ENCODE peak calls at places on chromosomes 5 and 9, in four cellular contexts. F is CD4-positive, alpha-beta T cell; I is upper lobe of right lung; K is Caco-2. L is an unnamed sample.

GRCh38 chr5:122436615-122437014 is 124.6 kb downstream of the SNCAIP start:
- DNase-seq in F (no peak), I (no peak), K (no peak), L (no peak)

GRCh38 chr9:107929439-107929838 is 439.9 kb upstream of the KLF4 start:
- DNase-seq in F (no peak), I (peak), K (no peak), L (no peak)

GRCh38 chr9:124306098-124306735 is 48.5 kb downstream of the NEK6 start:
- DNase-seq in F (no peak), I (no peak), K (no peak), L (no peak)

GRCh38 chr9:124569942-124570341 is 62.7 kb upstream of the NR5A1 start:
- DNase-seq in F (no peak), I (no peak), K (no peak), L (no peak)

GRCh38 chr5:134142806-134143205 is 28.3 kb downstream of the TCF7 start:
- DNase-seq in F (no peak), I (peak), K (no peak), L (no peak)

GRCh38 chr5:89864941-89865340 is 544.6 kb downstream of the CETN3 start:
- DNase-seq in F (no peak), I (no peak), K (no peak), L (no peak)

GRCh38 chr9:38423939-38424843 is at the start of gene IGFBPL1:
- DNase-seq in F (no peak), I (peak), K (no peak), L (peak)

GRCh38 chr5:132759114-132760042 is 12.2 kb downstream of the CCNI2 start:
- DNase-seq in F (no peak), I (no peak), K (peak), L (no peak)

GRCh38 chr9:109912726-109913460 is 132.9 kb downstream of the PALM2AKAP2 start:
- DNase-seq in F (no peak), I (no peak), K (no peak), L (no peak)

GRCh38 chr5:150740992-150741391 is 17.8 kb downstream of the DCTN4 start:
- DNase-seq in F (no peak), I (no peak), K (no peak), L (no peak)

GRCh38 chr5:19855031-19855430 is 133.0 kb downstream of the CDH18 start:
- DNase-seq in F (no peak), I (no peak), K (no peak), L (no peak)

GRCh38 chr5:81371354-81371876 is 22.5 kb downstream of the ACOT12 start:
- DNase-seq in F (no peak), I (no peak), K (peak), L (no peak)

GRCh38 chr9:26394025-26394424 is 498.6 kb downstream of the CAAP1 start:
- DNase-seq in F (no peak), I (no peak), K (no peak), L (no peak)

GRCh38 chr9:90974007-90974406 is 172.4 kb downstream of the SYK start:
- DNase-seq in F (no peak), I (no peak), K (no peak), L (no peak)

GRCh38 chr5:31688515-31689092 is 49.7 kb downstream of the PDZD2 start:
- DNase-seq in F (no peak), I (no peak), K (no peak), L (no peak)

GRCh38 chr5:125484272-125485002 is 738.0 kb upstream of the ZNF608 start:
- DNase-seq in F (no peak), I (peak), K (no peak), L (no peak)

GRCh38 chr5:3835817-3836216 is 240.2 kb downstream of the IRX1 start:
- DNase-seq in F (no peak), I (no peak), K (no peak), L (no peak)

GRCh38 chr5:170330568-170331054 is 33.0 kb upstream of the LCP2 start:
- DNase-seq in F (peak), I (no peak), K (peak), L (no peak)

GRCh38 chr5:146042628-146043279 is 62.6 kb downstream of the PLAC8L1 start:
- DNase-seq in F (no peak), I (no peak), K (no peak), L (no peak)

GRCh38 chr9:122377241-122378164 is 6.7 kb downstream of the PTGS1 start:
- DNase-seq in F (no peak), I (no peak), K (no peak), L (no peak)

GRCh38 chr5:71891856-71892255 is 172.8 kb downstream of the CARTPT start:
- DNase-seq in F (no peak), I (no peak), K (peak), L (no peak)

GRCh38 chr5:172727551-172727950 is 43.4 kb downstream of the DUSP1 start:
- DNase-seq in F (no peak), I (no peak), K (no peak), L (no peak)

GRCh38 chr5:92560698-92561361 is 1020.2 kb downstream of the NR2F1-AS1 start:
- DNase-seq in F (no peak), I (no peak), K (no peak), L (no peak)

GRCh38 chr5:82365744-82366228 is 87.6 kb upstream of the RPS23 start:
- DNase-seq in F (no peak), I (no peak), K (no peak), L (no peak)

GRCh38 chr5:151345808-151346478 is 1.4 kb downstream of the SLC36A2 start:
- DNase-seq in F (no peak), I (no peak), K (no peak), L (no peak)

GRCh38 chr5:61052870-61053269 is 107.9 kb downstream of the NDUFAF2 start:
- DNase-seq in F (no peak), I (no peak), K (no peak), L (no peak)

GRCh38 chr5:61047346-61047745 is 102.3 kb downstream of the NDUFAF2 start:
- DNase-seq in F (no peak), I (no peak), K (no peak), L (no peak)

GRCh38 chr5:61044545-61044944 is 99.5 kb downstream of the NDUFAF2 start:
- DNase-seq in F (no peak), I (no peak), K (no peak), L (no peak)

GRCh38 chr5:61051267-61051666 is 106.3 kb downstream of the NDUFAF2 start:
- DNase-seq in F (no peak), I (no peak), K (no peak), L (no peak)

DNA sequence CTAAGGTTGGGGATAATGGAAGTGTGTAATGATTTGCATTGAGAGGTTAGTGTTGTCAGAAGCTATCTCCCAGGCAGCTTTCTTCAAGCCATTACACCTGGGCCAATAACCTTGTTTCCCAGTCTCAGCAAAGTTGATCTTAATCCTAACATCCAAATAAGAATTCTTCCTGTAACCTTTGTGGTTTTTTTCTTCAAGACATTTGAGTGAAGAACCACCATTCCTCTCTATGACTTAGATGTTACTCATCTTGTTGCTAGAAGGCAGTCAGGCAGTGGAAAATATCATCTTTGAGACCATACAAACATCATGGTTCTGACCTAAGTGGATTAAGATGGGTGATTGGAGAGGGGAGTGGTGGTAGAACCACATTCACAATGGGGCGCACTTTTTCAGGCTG is 103.5 kb downstream of the NDUFAF2 start:
- DNase-seq in F (no peak), I (no peak), K (no peak), L (no peak)
- TF ChIP-seq CTCF in F (no peak), I (no peak), K (no peak), L (no peak)

GRCh38 chr9:32378496-32378895 is 5.9 kb upstream of the ACO1 start:
- DNase-seq in F (peak), I (no peak), K (peak), L (peak)
- TF ChIP-seq CTCF in F (peak), I (peak), K (peak), L (peak)

GRCh38 chr5:95334900-95335538 is 50.1 kb upstream of the MCTP1 start:
- DNase-seq in F (no peak), I (no peak), K (no peak), L (no peak)
- TF ChIP-seq CTCF in F (no peak), I (no peak), K (no peak), L (no peak)

GRCh38 chr9:89605181-89606048 is 603 bp downstream of the GADD45G start:
- DNase-seq in F (peak), I (peak), K (peak), L (peak)

GRCh38 chr9:89604463-89605180 is at the start of gene GADD45G:
- DNase-seq in F (peak), I (peak), K (peak), L (peak)

GRCh38 chr9:89602978-89603628 is 1.7 kb upstream of the GADD45G start:
- DNase-seq in F (peak), I (peak), K (peak), L (peak)

GRCh38 chr9:89601856-89602562 is 2.8 kb upstream of the GADD45G start:
- DNase-seq in F (no peak), I (peak), K (no peak), L (no peak)

GRCh38 chr9:89603629-89604462 is 966 bp upstream of the GADD45G start:
- DNase-seq in F (peak), I (peak), K (peak), L (peak)
- TF ChIP-seq CTCF in F (peak), I (peak), K (peak), L (peak)

DNA sequence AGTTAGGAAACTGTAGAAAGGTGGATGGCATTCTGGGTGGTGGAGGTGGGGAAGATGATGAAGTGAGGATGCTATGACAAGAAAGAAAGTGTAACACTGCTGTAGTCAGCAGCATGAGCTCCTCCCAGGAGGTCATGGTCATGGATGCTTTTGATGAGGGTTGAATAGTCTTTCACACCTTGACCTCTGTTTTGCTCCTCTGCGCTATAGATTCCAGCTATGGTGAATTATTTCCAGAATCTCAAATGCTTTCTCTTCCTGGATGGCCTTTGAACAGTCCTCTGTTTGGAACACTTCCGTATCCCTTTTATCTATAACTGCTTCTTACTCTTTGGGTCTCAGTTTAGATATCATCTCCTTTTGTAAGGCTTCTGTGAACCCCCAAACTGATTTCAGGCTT is 165.9 kb upstream of the PPP1R2B start:
- DNase-seq in F (no peak), I (no peak), K (no peak), L (no peak)
- TF ChIP-seq CTCF in F (no peak), I (no peak), K (no peak), L (no peak)

GRCh38 chr9:76988941-76989340 is 30.5 kb upstream of the FOXB2 start:
- DNase-seq in F (no peak), I (no peak), K (no peak), L (no peak)

GRCh38 chr9:76984476-76984875 is 35.0 kb upstream of the FOXB2 start:
- DNase-seq in F (no peak), I (no peak), K (no peak), L (no peak)

GRCh38 chr9:76989501-76989900 is 30.0 kb upstream of the FOXB2 start:
- DNase-seq in F (no peak), I (no peak), K (no peak), L (no peak)

GRCh38 chr9:76985581-76985980 is 33.9 kb upstream of the FOXB2 start:
- DNase-seq in F (no peak), I (no peak), K (no peak), L (no peak)

DNA sequence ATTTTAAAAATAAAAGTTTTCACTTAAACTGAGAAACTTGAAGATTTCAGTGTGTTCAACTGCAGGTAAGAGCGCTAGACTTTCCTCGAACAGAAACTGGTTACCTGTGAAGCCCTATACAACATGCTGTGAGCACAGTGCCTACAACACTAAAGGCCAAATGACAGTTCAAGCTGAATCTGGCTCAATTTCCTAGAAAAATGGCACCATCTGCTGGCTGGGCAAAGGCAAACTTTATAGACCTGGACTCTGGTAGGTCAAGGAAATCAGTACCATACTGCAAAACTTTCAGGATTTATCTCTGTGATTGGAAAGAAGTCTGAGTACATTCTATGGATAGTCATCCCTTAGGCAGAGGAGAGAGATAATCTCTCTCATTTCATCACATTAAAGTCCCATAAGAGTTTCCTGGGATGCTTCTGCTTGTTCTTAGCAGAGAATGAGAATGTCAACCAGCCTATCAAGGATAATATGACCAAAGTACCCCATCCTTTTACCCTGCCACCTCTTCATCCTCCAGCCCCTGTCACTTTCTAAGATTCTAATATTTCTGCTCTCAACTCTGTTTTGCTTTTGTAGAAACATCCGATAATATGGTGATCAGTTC is 31.8 kb upstream of the FOXB2 start:
- DNase-seq in F (no peak), I (no peak), K (peak), L (peak)
- TF ChIP-seq CTCF in F (no peak), I (peak), K (no peak), L (peak)

DNA sequence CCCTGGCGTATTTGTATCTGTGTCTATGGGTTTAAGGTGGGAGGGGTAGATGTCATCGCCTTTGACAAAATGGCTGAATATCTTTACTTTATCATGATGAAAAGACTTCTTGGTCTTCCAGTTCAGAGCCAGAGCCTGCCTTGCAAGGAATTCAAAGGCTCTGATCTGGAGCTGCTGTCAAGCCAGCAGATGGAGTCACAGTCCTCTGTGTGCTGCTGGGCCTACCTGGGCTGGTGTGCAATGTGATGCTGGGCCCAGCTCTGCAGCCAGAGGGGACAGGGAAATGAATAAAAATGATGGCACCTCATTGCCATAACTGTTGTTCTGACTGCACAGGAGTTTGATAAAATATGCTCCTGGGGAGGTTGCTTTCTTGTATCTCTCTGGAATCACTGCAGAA is 20.2 kb upstream of the HSPA9 start:
- DNase-seq in F (no peak), I (no peak), K (no peak), L (no peak)
- TF ChIP-seq CTCF in F (no peak), I (no peak), K (no peak), L (no peak)

GRCh38 chr9:19133549-19134345 is 6.5 kb upstream of the PLIN2 start:
- DNase-seq in F (no peak), I (no peak), K (no peak), L (no peak)
- TF ChIP-seq CTCF in F (no peak), I (no peak), K (no peak), L (no peak)

GRCh38 chr5:137497396-137498290 is 1.5 kb downstream of the SPOCK1 start:
- DNase-seq in F (no peak), I (peak), K (no peak), L (no peak)
- TF ChIP-seq CTCF in F (no peak), I (no peak), K (no peak), L (no peak)

DNA sequence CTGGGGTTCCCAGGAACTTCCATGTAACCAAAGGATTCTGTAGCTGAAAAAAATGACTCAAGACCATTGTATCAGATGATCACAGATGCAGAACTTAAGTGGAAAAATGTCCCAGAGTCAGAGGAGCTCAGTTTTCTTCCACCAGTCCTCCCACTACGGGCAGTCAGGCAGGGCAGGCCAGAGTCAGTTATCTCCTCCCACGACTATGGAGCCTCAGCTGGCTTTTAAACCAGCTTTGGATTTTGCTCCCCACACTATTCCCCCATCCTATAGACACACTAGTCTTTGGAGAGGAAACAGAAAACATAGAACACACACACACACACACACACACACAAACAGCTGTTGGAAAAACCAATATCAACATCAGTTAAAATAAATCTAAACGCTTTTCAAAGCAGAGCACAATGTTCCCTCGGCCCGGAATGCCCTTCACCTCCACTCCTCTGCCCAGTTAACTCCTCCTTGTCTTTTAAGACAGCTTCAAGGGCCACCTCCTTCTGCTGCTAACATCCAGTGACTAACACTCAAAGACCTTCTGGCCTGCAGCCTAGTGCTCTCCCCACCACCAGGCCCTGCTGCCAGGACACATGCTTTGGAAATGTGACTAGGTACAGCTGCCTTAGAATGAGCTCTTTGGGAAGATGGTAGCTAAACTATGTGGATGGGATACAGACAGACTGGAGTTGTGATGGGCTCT is 56.8 kb downstream of the NIPAL4 start:
- DNase-seq in F (no peak), I (no peak), K (no peak), L (no peak)
- TF ChIP-seq CTCF in F (no peak), I (no peak), K (no peak), L (no peak)